ENCODE peak calls at places on chromosomes 2 and 18, in nine cellular contexts. U, W, N, I, M, J, A, Z and G are unnamed samples.

GRCh38 chr18:74147779-74148542 is at the start of the genes FBXO15 and TIMM21:
- DNase-seq in I (peak), Z (peak), M (peak), U (peak), A (peak), W (peak), N (peak), J (peak), G (peak)

GRCh38 chr2:4047961-4048891 is 344.9 kb downstream of the DCDC2C start:
- DNase-seq in J (no peak), U (no peak), I (no peak), W (no peak), A (no peak), N (no peak), Z (no peak), M (no peak), G (no peak)

GRCh38 chr2:173734686-173735308 is 230.4 kb downstream of the SP3 start:
- DNase-seq in U (no peak), Z (no peak), A (no peak), N (no peak), J (no peak), M (no peak), W (no peak), I (no peak), G (no peak)

GRCh38 chr2:188404341-188405004 is 112.8 kb downstream of the GULP1 start:
- DNase-seq in U (no peak), A (no peak), M (no peak), W (no peak), N (no peak), J (no peak), I (no peak), Z (no peak), G (no peak)

GRCh38 chr2:215695876-215696275 is 260.0 kb upstream of the FN1 start:
- DNase-seq in U (no peak), W (no peak), M (no peak), A (no peak), J (no peak), I (no peak), Z (no peak), N (no peak), G (no peak)

GRCh38 chr18:51066273-51066672 is 36.3 kb downstream of the SMAD4 start:
- DNase-seq in Z (no peak), U (no peak), M (no peak), J (no peak), N (no peak), W (no peak), A (no peak), I (no peak), G (no peak)

GRCh38 chr2:15092691-15093090 is 460.2 kb downstream of the LRATD1 start:
- DNase-seq in J (no peak), W (no peak), Z (no peak), I (no peak), U (no peak), N (no peak), M (no peak), A (no peak), G (no peak)

GRCh38 chr2:67485431-67485830 is 88.3 kb downstream of the ETAA1 start:
- DNase-seq in A (no peak), M (no peak), Z (no peak), J (no peak), U (no peak), I (no peak), W (no peak), N (no peak), G (no peak)

GRCh38 chr2:112626604-112627059 is 19.1 kb upstream of the SLC20A1 start:
- DNase-seq in J (peak), I (peak), A (peak), M (peak), W (peak), Z (peak), N (no peak), U (peak), G (peak)

GRCh38 chr18:60693426-60693825 is 320.9 kb upstream of the MC4R start:
- DNase-seq in J (no peak), U (no peak), I (no peak), W (no peak), Z (no peak), N (no peak), A (no peak), M (no peak), G (no peak)

GRCh38 chr2:129301431-129301913 is 678.0 kb upstream of the RAB6C start:
- DNase-seq in U (no peak), I (no peak), W (no peak), M (no peak), Z (no peak), A (no peak), N (no peak), J (no peak), G (no peak)

GRCh38 chr2:223260681-223261080 is 208.7 kb downstream of the KCNE4 start:
- DNase-seq in M (no peak), U (no peak), W (no peak), I (no peak), A (no peak), N (no peak), J (no peak), Z (no peak), G (no peak)

GRCh38 chr2:124112966-124113365 is 87.9 kb downstream of the CNTNAP5 start:
- DNase-seq in U (no peak), J (no peak), I (no peak), Z (no peak), A (no peak), M (no peak), N (no peak), W (no peak), G (no peak)

GRCh38 chr18:38368246-38368645 is 802.6 kb upstream of the CELF4 start:
- DNase-seq in A (no peak), M (no peak), J (no peak), N (no peak), Z (no peak), U (no peak), W (no peak), I (peak), G (no peak)

GRCh38 chr2:89845532-89845931 is 1154.1 kb downstream of the RPIA start:
- DNase-seq in U (no peak), I (no peak), W (no peak), A (no peak), N (no peak), J (no peak), Z (no peak), M (no peak), G (no peak)

GRCh38 chr2:6877402-6878305 is at the start of gene RSAD2:
- DNase-seq in W (peak), J (peak), A (no peak), Z (no peak), U (no peak), I (peak), M (peak), N (no peak), G (peak)

GRCh38 chr2:159515482-159515881 is 100.9 kb downstream of the BAZ2B start:
- DNase-seq in J (no peak), N (no peak), U (no peak), M (no peak), I (no peak), W (no peak), A (no peak), Z (no peak), G (no peak)

DNA sequence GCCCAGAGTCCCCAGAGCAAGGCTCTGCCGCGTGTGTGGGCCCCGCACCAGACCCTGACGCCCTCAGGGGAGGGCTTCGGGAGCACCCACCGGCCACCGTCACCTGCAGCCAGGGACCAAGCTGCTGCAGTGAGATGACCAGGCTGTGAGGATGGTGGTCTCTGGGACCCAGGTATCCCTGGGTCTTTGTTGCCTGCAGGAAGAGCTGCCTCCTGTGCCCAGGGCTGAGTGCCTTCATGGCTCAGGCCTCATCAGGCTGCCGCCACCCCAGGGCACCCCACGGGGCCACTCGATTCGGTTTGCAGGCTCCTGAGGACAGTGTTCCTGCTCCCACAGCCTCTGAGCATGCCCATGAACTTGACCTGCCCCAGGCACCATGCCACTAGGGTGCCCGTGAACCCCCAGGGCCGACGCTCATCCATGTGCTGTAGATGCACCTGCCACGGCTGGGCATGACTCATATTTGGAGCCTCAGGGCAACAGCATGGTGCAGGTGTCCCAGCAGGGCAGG is 109.8 kb downstream of the FAM210A start:
- DNase-seq in I (no peak), W (no peak), N (no peak), U (no peak), J (peak), A (no peak), Z (no peak), M (no peak), G (no peak)
- TF ChIP-seq POLR2A in I (no peak), W (no peak), N (no peak), U (peak), J (no peak), A (no peak), Z (no peak), M (no peak), G (no peak)

GRCh38 chr18:1544016-1544415 is 639.3 kb downstream of the ADCYAP1 start:
- DNase-seq in I (no peak), U (no peak), A (no peak), M (no peak), W (no peak), N (no peak), J (no peak), Z (no peak), G (no peak)
- TF ChIP-seq POLR2A in I (no peak), U (no peak), A (no peak), M (no peak), W (no peak), N (no peak), J (no peak), Z (no peak), G (no peak)

GRCh38 chr2:231926761-231927565 is 767 bp upstream of the NPPC start:
- DNase-seq in I (no peak), U (no peak), J (peak), W (peak), A (no peak), N (peak), Z (no peak), M (peak), G (peak)

GRCh38 chr2:231925303-231926179 is 655 bp downstream of the NPPC start:
- DNase-seq in W (peak), N (peak), U (peak), Z (peak), I (peak), J (peak), M (peak), A (peak), G (peak)

GRCh38 chr2:231927566-231927890 is 1.3 kb upstream of the NPPC start:
- DNase-seq in A (no peak), U (no peak), N (peak), Z (no peak), W (no peak), J (no peak), M (no peak), I (no peak), G (no peak)

GRCh38 chr2:231924889-231925275 is 1.3 kb downstream of the NPPC start:
- DNase-seq in M (no peak), U (no peak), Z (peak), A (peak), I (no peak), J (no peak), N (no peak), W (no peak), G (no peak)

DNA sequence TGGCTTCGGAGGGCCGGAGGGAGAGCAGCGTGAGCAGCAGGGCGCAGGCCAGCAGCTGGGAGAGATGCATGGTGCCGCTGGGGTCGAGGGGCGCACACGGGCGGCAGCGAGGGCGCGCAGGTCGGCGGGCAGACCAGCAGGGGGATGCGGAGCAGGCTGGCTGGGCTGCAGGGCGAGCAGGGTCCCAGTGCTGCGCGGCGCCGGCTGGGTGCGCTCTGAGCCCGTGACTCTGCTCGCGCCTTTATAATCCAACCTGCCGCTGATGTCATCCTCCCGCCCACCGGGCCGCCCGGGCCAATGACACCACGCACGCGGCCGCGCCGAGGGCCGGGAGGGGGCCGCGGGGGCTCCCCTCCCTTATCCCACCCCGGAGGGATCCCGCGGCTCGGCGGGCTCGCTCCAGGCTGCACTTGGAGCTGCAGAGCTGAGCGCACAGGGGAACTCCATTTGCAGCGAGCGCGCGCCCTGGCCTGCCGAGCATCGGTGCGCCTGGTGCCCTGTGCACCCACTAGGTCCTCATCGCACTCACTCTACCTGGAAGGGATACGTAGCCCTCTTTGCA is at the start of gene NPPC:
- DNase-seq in W (peak), M (peak), J (peak), I (peak), A (peak), Z (peak), U (peak), N (peak), G (peak)
- TF ChIP-seq POLR2A in W (no peak), M (no peak), J (no peak), I (no peak), A (peak), Z (no peak), U (peak), N (no peak), G (no peak)

DNA sequence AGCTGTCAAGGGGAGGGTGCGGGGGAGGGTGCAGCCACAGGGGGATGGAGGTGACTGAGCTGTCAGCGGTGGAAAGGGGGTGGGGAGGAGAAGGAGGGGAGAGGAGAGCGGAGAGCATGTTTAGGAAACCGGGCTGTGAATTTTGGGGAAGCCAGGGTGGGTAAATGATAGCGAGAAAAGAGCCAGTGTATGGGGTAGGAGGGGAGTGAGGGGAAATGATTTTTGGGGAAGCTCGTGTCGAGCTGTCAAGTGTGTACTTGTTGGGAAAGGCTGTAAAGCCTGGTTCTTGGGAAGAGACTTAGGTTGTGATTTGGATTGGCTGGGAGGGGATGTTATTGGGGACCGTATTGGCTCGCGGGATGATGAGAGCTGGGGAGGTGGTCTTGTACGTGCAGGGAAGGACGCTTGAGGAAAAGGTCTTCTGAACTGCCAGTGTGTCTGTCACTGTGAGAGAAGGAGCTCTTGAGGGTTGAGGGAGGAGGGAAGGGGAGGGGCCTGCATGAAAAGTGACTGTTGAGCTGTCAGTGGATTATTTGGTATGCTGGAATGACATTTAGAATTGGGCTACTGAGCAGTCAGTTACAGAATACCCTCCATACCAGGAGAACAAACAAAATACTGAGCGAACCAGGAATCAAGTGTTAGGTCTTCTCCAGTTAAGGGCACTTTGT is 1.0 kb downstream of the UBR3 start:
- DNase-seq in A (no peak), N (no peak), U (peak), Z (no peak), W (peak), J (no peak), M (peak), I (peak), G (peak)
- TF ChIP-seq POLR2A in A (no peak), N (no peak), U (no peak), Z (no peak), W (no peak), J (no peak), M (no peak), I (no peak), G (peak)

DNA sequence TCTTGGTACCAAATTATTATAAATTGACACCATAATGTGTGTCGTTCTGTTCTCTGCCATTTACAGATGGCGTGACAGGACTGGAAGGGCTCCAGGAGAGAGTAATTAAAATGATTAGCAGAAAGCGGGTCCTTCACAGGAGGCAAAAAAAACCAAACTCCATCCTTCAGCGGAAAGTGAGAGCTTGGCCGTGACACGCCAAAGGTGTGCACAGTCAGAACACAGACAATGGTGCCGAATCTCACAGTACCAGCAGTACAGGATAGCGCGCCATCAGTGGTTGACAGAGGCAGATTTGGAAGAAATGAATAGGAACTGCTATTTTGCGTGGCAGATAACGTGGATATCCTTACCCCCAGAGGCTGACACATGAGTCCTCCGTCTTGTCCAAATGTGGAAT is 11.7 kb upstream of the DTNB start:
- DNase-seq in U (no peak), A (no peak), I (no peak), Z (no peak), J (no peak), N (no peak), M (no peak), W (no peak), G (no peak)
- TF ChIP-seq POLR2A in U (no peak), A (no peak), I (no peak), Z (no peak), J (no peak), N (no peak), M (no peak), W (no peak), G (no peak)

GRCh38 chr2:10448208-10448645 is at the start of gene ODC1:
- DNase-seq in A (peak), J (peak), N (peak), Z (peak), I (peak), W (peak), M (peak), U (no peak), G (peak)
- TF ChIP-seq POLR2A in A (peak), J (peak), N (no peak), Z (no peak), I (peak), W (no peak), M (peak), U (peak), G (peak)

GRCh38 chr18:63130176-63130575 is 189.4 kb downstream of the BCL2 start:
- DNase-seq in Z (no peak), J (no peak), I (no peak), U (no peak), N (no peak), A (no peak), W (peak), M (no peak), G (no peak)

GRCh38 chr18:63131944-63132818 is 187.4 kb downstream of the BCL2 start:
- DNase-seq in Z (no peak), U (no peak), N (no peak), W (no peak), J (no peak), M (no peak), A (no peak), I (no peak), G (no peak)

GRCh38 chr18:63131106-63131943 is 188.2 kb downstream of the BCL2 start:
- DNase-seq in I (peak), W (peak), M (peak), J (no peak), A (peak), Z (no peak), U (no peak), N (no peak), G (peak)

GRCh38 chr18:63128242-63128967 is 191.2 kb downstream of the BCL2 start:
- DNase-seq in I (no peak), M (no peak), A (no peak), J (no peak), N (no peak), W (no peak), U (no peak), Z (no peak), G (no peak)

GRCh38 chr18:63126134-63127067 is 193.2 kb downstream of the BCL2 start:
- DNase-seq in W (no peak), M (no peak), U (no peak), N (no peak), A (no peak), I (no peak), J (no peak), Z (no peak), G (no peak)
- TF ChIP-seq POLR2A in W (no peak), M (no peak), U (no peak), N (no peak), A (no peak), I (no peak), J (no peak), Z (no peak), G (no peak)

GRCh38 chr2:206084468-206084869 is 1.5 kb downstream of the INO80D start:
- DNase-seq in Z (peak), U (no peak), M (peak), A (peak), I (peak), J (peak), W (peak), N (peak), G (peak)
- TF ChIP-seq POLR2A in Z (no peak), U (no peak), M (peak), A (peak), I (peak), J (peak), W (peak), N (peak), G (peak)

GRCh38 chr18:2914185-2914584 is 67.4 kb downstream of the EMILIN2 start:
- DNase-seq in I (no peak), W (no peak), N (peak), M (no peak), A (no peak), Z (peak), J (no peak), U (no peak), G (no peak)
- TF ChIP-seq POLR2A in I (no peak), W (no peak), N (no peak), M (no peak), A (no peak), Z (no peak), J (no peak), U (no peak), G (no peak)

GRCh38 chr2:1081411-1082225 is 131.0 kb downstream of the SNTG2 start:
- DNase-seq in A (no peak), U (no peak), Z (no peak), J (no peak), M (no peak), I (peak), W (no peak), N (no peak), G (no peak)
- TF ChIP-seq POLR2A in A (no peak), U (no peak), Z (no peak), J (no peak), M (no peak), I (no peak), W (no peak), N (no peak), G (no peak)